ENCODE peak calls at places on chromosome 19, in four cellular contexts. One of them, this sample, is unnamed.
A peak's percentile ranks its signal among the peaks of the same experiment; 100 is the strongest.

GRCh38 chr19:30873691-30874090 is 475.5 kb downstream of the TSHZ3 start:
- DNase-seq in activated CD4-positive, alpha-beta T cell treated with anti-CD3 and anti-CD28 coated beads, Interleukin-2, amount 10 ng/mL, durations not matched to agents 7 days and 5 days: no peak
- DNase-seq in dermis microvascular lymphatic vessel endothelial cell: no peak
- DNase-seq in GM13977: no peak
- DNase-seq in this sample: no peak

GRCh38 chr19:2554856-2555255 is 78.9 kb downstream of the GADD45B start:
- DNase-seq in activated CD4-positive, alpha-beta T cell treated with anti-CD3 and anti-CD28 coated beads, Interleukin-2, amount 10 ng/mL, durations not matched to agents 7 days and 5 days: no peak
- DNase-seq in dermis microvascular lymphatic vessel endothelial cell: peak; percentile 82
- DNase-seq in GM13977: no peak
- DNase-seq in this sample: peak; percentile 22

GRCh38 chr19:17394891-17395415 is 957 bp upstream of the CCDC194 start:
- DNase-seq in activated CD4-positive, alpha-beta T cell treated with anti-CD3 and anti-CD28 coated beads, Interleukin-2, amount 10 ng/mL, durations not matched to agents 7 days and 5 days: peak; percentile 26
- DNase-seq in dermis microvascular lymphatic vessel endothelial cell: peak; percentile 49
- DNase-seq in GM13977: peak; percentile 81
- DNase-seq in this sample: peak; percentile 80

GRCh38 chr19:33606556-33606955 is 15.2 kb upstream of the CHST8 start:
- DNase-seq in activated CD4-positive, alpha-beta T cell treated with anti-CD3 and anti-CD28 coated beads, Interleukin-2, amount 10 ng/mL, durations not matched to agents 7 days and 5 days: no peak
- DNase-seq in dermis microvascular lymphatic vessel endothelial cell: no peak
- DNase-seq in GM13977: no peak
- DNase-seq in this sample: no peak

GRCh38 chr19:47013041-47013517 is 6.6 kb upstream of the NPAS1 start:
- DNase-seq in activated CD4-positive, alpha-beta T cell treated with anti-CD3 and anti-CD28 coated beads, Interleukin-2, amount 10 ng/mL, durations not matched to agents 7 days and 5 days: peak; percentile 59
- DNase-seq in dermis microvascular lymphatic vessel endothelial cell: no peak
- DNase-seq in GM13977: peak; percentile 85
- DNase-seq in this sample: peak; percentile 91

GRCh38 chr19:51012661-51013190 is 6.8 kb downstream of the KLK10 start:
- DNase-seq in activated CD4-positive, alpha-beta T cell treated with anti-CD3 and anti-CD28 coated beads, Interleukin-2, amount 10 ng/mL, durations not matched to agents 7 days and 5 days: no peak
- DNase-seq in dermis microvascular lymphatic vessel endothelial cell: no peak
- DNase-seq in GM13977: no peak
- DNase-seq in this sample: no peak

GRCh38 chr19:50803633-50804419 is 13.6 kb downstream of the ACP4 start:
- DNase-seq in activated CD4-positive, alpha-beta T cell treated with anti-CD3 and anti-CD28 coated beads, Interleukin-2, amount 10 ng/mL, durations not matched to agents 7 days and 5 days: peak; percentile 26
- DNase-seq in dermis microvascular lymphatic vessel endothelial cell: no peak
- DNase-seq in GM13977: no peak
- DNase-seq in this sample: no peak

GRCh38 chr19:27719034-27719433 is 1493.9 kb downstream of the UQCRFS1 start:
- DNase-seq in activated CD4-positive, alpha-beta T cell treated with anti-CD3 and anti-CD28 coated beads, Interleukin-2, amount 10 ng/mL, durations not matched to agents 7 days and 5 days: no peak
- DNase-seq in dermis microvascular lymphatic vessel endothelial cell: no peak
- DNase-seq in GM13977: no peak
- DNase-seq in this sample: no peak

GRCh38 chr19:18232540-18233223 is 6.4 kb upstream of the PDE4C start:
- DNase-seq in activated CD4-positive, alpha-beta T cell treated with anti-CD3 and anti-CD28 coated beads, Interleukin-2, amount 10 ng/mL, durations not matched to agents 7 days and 5 days: no peak
- DNase-seq in dermis microvascular lymphatic vessel endothelial cell: no peak
- DNase-seq in GM13977: no peak
- DNase-seq in this sample: no peak

GRCh38 chr19:7076151-7076550 is 6.6 kb downstream of the ZNF557 start:
- DNase-seq in activated CD4-positive, alpha-beta T cell treated with anti-CD3 and anti-CD28 coated beads, Interleukin-2, amount 10 ng/mL, durations not matched to agents 7 days and 5 days: peak; percentile 3
- DNase-seq in dermis microvascular lymphatic vessel endothelial cell: no peak
- DNase-seq in GM13977: no peak
- DNase-seq in this sample: no peak

GRCh38 chr19:12938536-12939291 is at the start of gene CALR:
- DNase-seq in activated CD4-positive, alpha-beta T cell treated with anti-CD3 and anti-CD28 coated beads, Interleukin-2, amount 10 ng/mL, durations not matched to agents 7 days and 5 days: peak; percentile 36
- DNase-seq in dermis microvascular lymphatic vessel endothelial cell: no peak
- DNase-seq in GM13977: no peak
- DNase-seq in this sample: no peak

This sample was measured in left ventricle myocardium superior.